ENCODE peak calls at places on chromosomes 11 and 22, in five cellular contexts. J is stomach, F is adrenal gland, S is uterus, T is cardiac muscle cell. N is an unnamed sample.

GRCh38 chr11:70323811-70324210 is 53.3 kb downstream of the PPFIA1 start:
- DNase-seq in J (no peak), F (no peak), S (no peak), T (peak; percentile 32), N (no peak)

GRCh38 chr11:70703141-70704052 is 305.1 kb downstream of the CTTN start:
- DNase-seq in J (no peak), F (no peak), S (no peak), T (no peak), N (peak; percentile 24)

GRCh38 chr11:18789942-18790341 is 1.7 kb downstream of the PTPN5 start:
- DNase-seq in J (no peak), F (no peak), S (no peak), T (no peak), N (no peak)

GRCh38 chr11:2211113-2211971 is 39.7 kb upstream of the TH start:
- DNase-seq in J (peak; percentile 76), F (peak; percentile 9), S (peak; percentile 3), T (no peak), N (peak; percentile 66)

GRCh38 chr11:44774131-44774530 is 47.4 kb downstream of the TSPAN18 start:
- DNase-seq in J (peak; percentile 17), F (peak; percentile 50), S (peak; percentile 45), T (no peak), N (no peak)

GRCh38 chr11:117412176-117412575 is 84.5 kb downstream of the CEP164 start:
- DNase-seq in J (no peak), F (no peak), S (no peak), T (no peak), N (no peak)

GRCh38 chr11:60844870-60845221 is 2.9 kb downstream of the CCDC86 start:
- DNase-seq in J (no peak), F (peak; percentile 74), S (no peak), T (no peak), N (no peak)

GRCh38 chr11:128130052-128130451 is 457.3 kb downstream of the ETS1 start:
- DNase-seq in J (no peak), F (no peak), S (no peak), T (no peak), N (no peak)

GRCh38 chr11:61955416-61956135 is 5.4 kb downstream of the BEST1 start:
- DNase-seq in J (no peak), F (peak; percentile 34), S (peak; percentile 53), T (peak; percentile 45), N (no peak)

GRCh38 chr11:76241243-76242000 is 35.1 kb upstream of the WNT11 start:
- DNase-seq in J (no peak), F (no peak), S (no peak), T (no peak), N (peak; percentile 30)

GRCh38 chr11:5247479-5248192 is 2.0 kb downstream of the HBG1 start:
- DNase-seq in J (no peak), F (no peak), S (no peak), T (no peak), N (no peak)

GRCh38 chr22:45448431-45448830 is 34.9 kb downstream of the RIBC2 start:
- DNase-seq in J (no peak), F (peak; percentile 21), S (peak; percentile 82), T (peak; percentile 79), N (no peak)

GRCh38 chr11:34002420-34002819 is 49.1 kb upstream of the CAPRIN1 start:
- DNase-seq in J (peak; percentile 57), F (no peak), S (no peak), T (no peak), N (peak; percentile 56)

GRCh38 chr11:1192741-1193325 is 30.0 kb upstream of the MUC5B start:
- DNase-seq in J (no peak), F (peak; percentile 4), S (peak; percentile 5), T (no peak), N (peak; percentile 27)

DNA sequence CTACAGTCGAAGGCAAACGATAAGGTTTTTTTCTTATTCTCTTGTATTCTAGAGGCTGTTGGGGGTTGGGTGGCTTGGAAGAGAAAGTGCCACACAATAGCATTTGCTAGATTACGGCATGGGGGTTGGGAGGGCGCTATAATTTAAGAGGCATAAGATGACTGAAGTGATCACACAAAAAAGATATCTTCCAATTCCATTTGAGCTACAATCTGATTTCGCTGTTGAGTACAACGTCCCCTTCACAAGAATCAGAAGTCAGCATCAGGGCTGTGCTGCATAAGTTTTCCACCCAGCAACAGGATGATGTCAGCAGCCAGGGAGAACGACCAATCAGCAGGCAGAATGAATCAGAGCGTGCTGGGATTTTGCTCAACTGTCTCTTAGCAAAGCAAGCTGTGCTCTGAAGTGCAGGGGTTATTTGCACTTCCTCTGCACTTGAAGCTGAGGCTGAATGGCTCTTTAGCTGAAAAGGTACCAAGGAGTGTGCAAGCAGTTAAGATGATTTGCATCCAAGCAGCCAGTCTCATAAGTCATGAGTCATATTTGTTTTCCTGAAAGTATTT is 23.2 kb upstream of the SESN3 start:
- DNase-seq in J (peak; percentile 73), F (peak; percentile 91), S (peak; percentile 90), T (peak; percentile 93), N (peak; percentile 90)
- H3K27ac ChIP-seq in J (peak overlapping the region; percentile 70), F (peak overlapping the region; percentile 46), S (peak overlapping the region; percentile 83), T (no peak overlapping the region), N (peak overlapping the region; percentile 40)

GRCh38 chr11:67411785-67412152 is 3.7 kb upstream of the CARNS1 start:
- DNase-seq in J (no peak), F (no peak), S (no peak), T (no peak), N (no peak)
- H3K27ac ChIP-seq in J (no peak overlapping the region), F (no peak overlapping the region), S (no peak overlapping the region), T (no peak overlapping the region), N (no peak overlapping the region)

DNA sequence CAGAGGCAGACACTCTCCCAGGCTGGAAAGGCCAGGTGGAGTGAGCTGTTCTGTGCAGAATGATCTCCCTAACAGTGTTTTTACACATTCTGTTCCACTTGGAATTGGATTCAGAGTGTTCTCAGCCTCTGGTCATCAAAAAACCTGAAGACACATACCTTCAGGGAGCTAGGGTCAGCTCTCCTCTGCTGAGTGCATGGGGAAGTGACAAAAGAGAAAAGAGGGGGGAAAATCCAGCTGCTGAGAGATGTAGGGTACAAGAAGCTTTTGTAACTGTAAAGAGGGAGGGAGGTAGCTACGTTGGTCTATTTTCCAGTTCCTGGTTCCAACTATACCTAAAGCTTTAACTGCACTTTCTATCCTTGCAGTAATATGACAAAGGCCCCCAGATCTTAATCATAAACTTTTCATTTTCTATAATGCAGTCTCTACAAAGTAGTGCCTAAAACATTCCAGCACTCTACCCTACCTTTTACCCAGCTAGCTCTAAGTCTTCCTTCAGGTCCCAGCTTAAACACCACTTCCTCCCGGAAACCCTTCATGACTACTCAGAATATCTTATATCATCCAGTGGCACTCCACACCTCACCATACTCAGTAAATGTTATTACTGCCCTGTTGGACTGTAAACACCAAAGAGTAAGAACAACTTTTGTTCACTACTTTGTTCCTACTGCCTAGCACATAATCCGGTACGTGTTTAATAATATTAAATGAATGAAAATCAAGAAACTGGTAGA is 9.2 kb downstream of the MAPK1 start:
- DNase-seq in J (no peak), F (no peak), S (no peak), T (no peak), N (no peak)
- H3K27ac ChIP-seq in J (peak overlapping the region; percentile 61), F (no peak overlapping the region), S (no peak overlapping the region), T (peak overlapping the region; percentile 45), N (no peak overlapping the region)

GRCh38 chr11:22832315-22833041 is 2.9 kb upstream of the SVIP start:
- DNase-seq in J (no peak), F (no peak), S (no peak), T (no peak), N (no peak)

GRCh38 chr11:22828373-22828772 is 1.2 kb downstream of the SVIP start:
- DNase-seq in J (no peak), F (no peak), S (no peak), T (no peak), N (no peak)

GRCh38 chr11:22830082-22830414 is 447 bp upstream of the SVIP start:
- DNase-seq in J (no peak), F (no peak), S (no peak), T (no peak), N (no peak)

DNA sequence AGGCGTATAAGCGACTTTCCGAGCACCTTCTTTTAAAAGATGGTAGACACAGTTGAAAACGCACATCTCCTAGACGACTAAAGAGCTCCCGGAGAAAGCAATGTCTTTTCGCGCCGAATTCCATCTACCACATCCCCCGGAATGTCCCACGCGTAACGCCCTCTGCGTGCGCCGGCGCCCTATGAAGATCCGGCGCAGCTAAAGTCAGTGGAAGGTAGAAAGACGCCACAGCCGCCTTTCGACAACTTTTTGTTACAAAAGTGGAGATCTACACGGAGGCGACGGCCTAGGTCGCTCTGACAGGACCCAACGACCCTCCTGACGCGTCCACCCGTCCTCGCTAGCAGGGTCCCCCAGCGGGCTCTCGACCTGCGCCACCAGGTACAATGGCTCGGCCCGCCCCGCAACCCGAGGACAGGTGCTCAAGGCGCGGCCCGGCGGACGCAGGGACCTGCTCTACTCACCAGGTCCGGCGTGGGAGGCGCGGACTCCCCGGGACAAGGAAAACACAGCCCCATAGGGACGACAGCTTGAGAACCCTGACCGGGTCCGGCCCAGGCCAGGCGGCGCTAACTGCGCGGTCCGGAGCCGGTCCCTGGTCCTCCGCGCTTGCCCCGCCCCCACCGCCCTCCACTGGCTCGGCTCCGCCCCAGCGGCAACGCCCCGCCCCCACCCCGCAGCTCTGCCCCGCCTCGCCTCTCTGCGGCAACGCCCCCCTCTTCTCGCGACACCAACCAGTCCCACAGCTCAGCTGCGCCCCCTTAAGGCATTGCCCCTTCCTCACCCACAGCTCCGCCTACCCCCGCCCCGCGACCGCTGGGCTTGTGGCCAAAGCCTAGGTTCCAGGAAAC is at the start of gene SVIP:
- DNase-seq in J (peak; percentile 98), F (peak; percentile 96), S (peak; percentile 94), T (peak; percentile 94), N (peak; percentile 96)
- H3K27ac ChIP-seq in J (peak within 1 kb of the TSS; percentile 94), F (peak within 1 kb of the TSS; percentile 69), S (peak within 1 kb of the TSS; percentile 89), T (no peak within 1 kb of the TSS), N (peak within 1 kb of the TSS; percentile 82)

DNA sequence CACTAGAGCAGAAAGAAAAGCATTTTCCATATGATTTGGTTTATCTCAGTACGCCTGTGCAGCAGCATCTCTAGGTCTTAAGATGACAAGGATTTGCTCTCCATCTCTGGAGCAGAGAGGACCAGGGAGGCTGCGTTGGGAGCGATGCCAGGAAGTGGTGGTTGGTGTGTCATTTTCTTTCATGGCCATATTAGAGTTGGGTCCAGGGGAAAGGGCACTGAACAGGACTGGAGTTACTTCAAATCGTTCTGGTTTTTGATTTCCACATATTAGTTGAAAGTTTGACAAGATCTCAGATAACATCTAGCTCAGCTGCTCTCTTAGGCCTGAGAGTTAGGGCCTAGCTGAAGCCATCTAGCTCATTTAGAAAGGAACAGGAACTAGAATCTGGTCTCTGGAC is 157.7 kb downstream of the ADAMTS15 start:
- DNase-seq in J (no peak), F (no peak), S (no peak), T (peak; percentile 52), N (no peak)
- H3K27ac ChIP-seq in J (no peak overlapping the region), F (no peak overlapping the region), S (peak overlapping the region; percentile 69), T (no peak overlapping the region), N (no peak overlapping the region)

GRCh38 chr11:126393143-126393542 is 37.7 kb downstream of the ST3GAL4 start:
- DNase-seq in J (no peak), F (no peak), S (no peak), T (no peak), N (no peak)
- H3K27ac ChIP-seq in J (no peak overlapping the region), F (no peak overlapping the region), S (no peak overlapping the region), T (no peak overlapping the region), N (no peak overlapping the region)

GRCh38 chr11:96075532-96075959 is 151.6 kb upstream of the MTMR2 start:
- DNase-seq in J (no peak), F (no peak), S (no peak), T (no peak), N (no peak)

GRCh38 chr11:96072592-96072991 is 148.7 kb upstream of the MTMR2 start:
- DNase-seq in J (no peak), F (no peak), S (no peak), T (no peak), N (no peak)

GRCh38 chr11:96074551-96075309 is 150.8 kb upstream of the MTMR2 start:
- DNase-seq in J (no peak), F (no peak), S (no peak), T (no peak), N (no peak)

GRCh38 chr11:96070453-96070852 is 146.5 kb upstream of the MTMR2 start:
- DNase-seq in J (no peak), F (no peak), S (no peak), T (no peak), N (no peak)

GRCh38 chr11:96073536-96073935 is 149.6 kb upstream of the MTMR2 start:
- DNase-seq in J (no peak), F (no peak), S (no peak), T (no peak), N (no peak)
- H3K27ac ChIP-seq in J (peak overlapping the region; percentile 24), F (no peak overlapping the region), S (no peak overlapping the region), T (no peak overlapping the region), N (no peak overlapping the region)

N was measured in Peyer's patch.